ENCODE peak calls at places on chromosomes 5 and 9, in five cellular contexts. P is psoas muscle, U is brain microvascular endothelial cell, W is NT2/D1, V is PC-9. H is an unnamed sample.
A peak's percentile ranks its signal among the peaks of the same experiment; 100 is the strongest.

GRCh38 chr9:104374711-104375110 is 129.4 kb upstream of the OR13F1 start:
- DNase-seq in W (no peak), V (no peak), U (no peak), P (no peak), H (no peak)

GRCh38 chr5:105238561-105238960 is 1676.0 kb upstream of the NUDT12 start:
- DNase-seq in V (no peak), P (no peak), U (no peak), W (no peak), H (no peak)

GRCh38 chr9:5430912-5431311 is 6.8 kb downstream of the PLGRKT start:
- DNase-seq in W (no peak), V (no peak), U (no peak), P (no peak), H (no peak)

GRCh38 chr9:134550584-134550983 is 91.0 kb upstream of the COL5A1 start:
- DNase-seq in W (no peak), U (no peak), P (peak; percentile 30), V (no peak), H (no peak)

GRCh38 chr5:139738193-139738592 is 57.4 kb upstream of the PSD2 start:
- DNase-seq in P (no peak), V (no peak), W (no peak), U (no peak), H (no peak)

GRCh38 chr5:80987078-80987766 is 27.1 kb downstream of the RASGRF2 start:
- DNase-seq in P (no peak), W (no peak), V (no peak), U (no peak), H (no peak)

GRCh38 chr5:170302729-170303501 is 5.3 kb upstream of the LCP2 start:
- DNase-seq in P (peak; percentile 72), W (no peak), V (no peak), U (no peak), H (peak; percentile 80)

GRCh38 chr5:114361724-114362196 is at the start of gene KCNN2:
- DNase-seq in U (peak; percentile 12), P (peak; percentile 90), V (no peak), W (peak; percentile 73), H (peak; percentile 84)

GRCh38 chr9:84169240-84169639 is 171.3 kb downstream of the SLC28A3 start:
- DNase-seq in W (no peak), V (no peak), P (no peak), U (peak; percentile 61), H (no peak)

GRCh38 chr5:158978061-158978745 is 121.5 kb downstream of the EBF1 start:
- DNase-seq in U (peak; percentile 20), V (no peak), P (no peak), W (no peak), H (no peak)

GRCh38 chr9:133542002-133542401 is 7.5 kb downstream of the ADAMTSL2 start:
- DNase-seq in W (no peak), P (no peak), U (no peak), V (no peak), H (no peak)

GRCh38 chr5:108003178-108003577 is 332.4 kb upstream of the EFNA5 start:
- DNase-seq in V (no peak), U (peak; percentile 64), W (no peak), P (no peak), H (no peak)

GRCh38 chr9:114155967-114156294 is 594 bp downstream of the COL27A1 start:
- DNase-seq in W (no peak), U (no peak), P (no peak), V (no peak), H (no peak)

GRCh38 chr5:27325513-27325912 is 287.1 kb upstream of the CDH9 start:
- DNase-seq in U (no peak), P (no peak), V (no peak), W (no peak), H (no peak)

GRCh38 chr9:77841739-77842386 is 189.7 kb downstream of the GNAQ start:
- DNase-seq in P (no peak), V (no peak), W (no peak), U (no peak), H (no peak)

GRCh38 chr5:142866563-142867275 is 96.5 kb downstream of the ARHGAP26 start:
- DNase-seq in U (peak; percentile 86), P (no peak), V (peak; percentile 74), W (no peak), H (no peak)

GRCh38 chr5:57889558-57889957 is 406.9 kb upstream of the ACTBL2 start:
- DNase-seq in V (peak; percentile 69), U (peak; percentile 44), P (no peak), W (no peak), H (no peak)

GRCh38 chr5:31036407-31036806 is 157.1 kb upstream of the CDH6 start:
- DNase-seq in P (no peak), V (no peak), U (peak; percentile 30), W (no peak), H (no peak)

GRCh38 chr5:78405820-78406750 is 45.7 kb downstream of the SCAMP1 start:
- DNase-seq in V (no peak), U (peak; percentile 18), W (no peak), P (no peak), H (no peak)

GRCh38 chr5:168916852-168917251 is 337.7 kb upstream of the PANK3 start:
- DNase-seq in W (no peak), P (no peak), U (no peak), V (no peak), H (no peak)

GRCh38 chr5:169242175-169242848 is 58.6 kb downstream of the SLIT3 start:
- DNase-seq in W (no peak), U (no peak), V (no peak), P (no peak), H (no peak)

GRCh38 chr9:36400332-36401178 is 486 bp upstream of the RNF38 start:
- DNase-seq in U (peak; percentile 65), V (peak; percentile 70), W (peak; percentile 68), P (peak; percentile 94), H (peak; percentile 96)

GRCh38 chr9:129111762-129112151 is 542 bp downstream of the PTPA start:
- DNase-seq in W (no peak), V (no peak), P (peak; percentile 72), U (peak; percentile 41), H (peak; percentile 77)

GRCh38 chr5:149996186-149996890 is 4.1 kb downstream of the TIGD6 start:
- DNase-seq in P (no peak), U (no peak), W (no peak), V (no peak), H (no peak)

GRCh38 chr5:146620663-146621051 is 104.7 kb upstream of the GPR151 start:
- DNase-seq in V (no peak), W (peak; percentile 13), P (no peak), U (no peak), H (no peak)

GRCh38 chr5:53969331-53969730 is 341.0 kb downstream of the ARL15 start:
- DNase-seq in P (no peak), W (no peak), V (no peak), U (no peak), H (no peak)

GRCh38 chr5:40406426-40407211 is 273.1 kb upstream of the PTGER4 start:
- DNase-seq in W (no peak), P (no peak), U (no peak), V (peak; percentile 21), H (no peak)

GRCh38 chr9:211036-211435 is 3.6 kb upstream of the DOCK8 start:
- DNase-seq in V (no peak), P (no peak), U (no peak), W (no peak), H (no peak)

GRCh38 chr9:209143-209758 is 5.4 kb upstream of the DOCK8 start:
- DNase-seq in V (no peak), P (no peak), W (no peak), U (no peak), H (no peak)

GRCh38 chr9:214488-215448 is at the start of gene DOCK8:
- DNase-seq in P (peak; percentile 81), U (no peak), V (peak; percentile 52), W (peak; percentile 59), H (peak; percentile 94)

GRCh38 chr9:211557-211956 is 3.1 kb upstream of the DOCK8 start:
- DNase-seq in U (no peak), V (no peak), W (no peak), P (no peak), H (no peak)

GRCh38 chr9:212265-212664 is 2.4 kb upstream of the DOCK8 start:
- DNase-seq in W (no peak), V (no peak), P (no peak), U (no peak), H (no peak)
- H3K27me3 ChIP-seq in W (peaks cover 53% of the 10 kb centered on the region), V (no peaks in the 10 kb centered on the region), P (peaks cover 23% of the 10 kb centered on the region), U (peaks cover 6% of the 10 kb centered on the region), H (no peaks in the 10 kb centered on the region)

DNA sequence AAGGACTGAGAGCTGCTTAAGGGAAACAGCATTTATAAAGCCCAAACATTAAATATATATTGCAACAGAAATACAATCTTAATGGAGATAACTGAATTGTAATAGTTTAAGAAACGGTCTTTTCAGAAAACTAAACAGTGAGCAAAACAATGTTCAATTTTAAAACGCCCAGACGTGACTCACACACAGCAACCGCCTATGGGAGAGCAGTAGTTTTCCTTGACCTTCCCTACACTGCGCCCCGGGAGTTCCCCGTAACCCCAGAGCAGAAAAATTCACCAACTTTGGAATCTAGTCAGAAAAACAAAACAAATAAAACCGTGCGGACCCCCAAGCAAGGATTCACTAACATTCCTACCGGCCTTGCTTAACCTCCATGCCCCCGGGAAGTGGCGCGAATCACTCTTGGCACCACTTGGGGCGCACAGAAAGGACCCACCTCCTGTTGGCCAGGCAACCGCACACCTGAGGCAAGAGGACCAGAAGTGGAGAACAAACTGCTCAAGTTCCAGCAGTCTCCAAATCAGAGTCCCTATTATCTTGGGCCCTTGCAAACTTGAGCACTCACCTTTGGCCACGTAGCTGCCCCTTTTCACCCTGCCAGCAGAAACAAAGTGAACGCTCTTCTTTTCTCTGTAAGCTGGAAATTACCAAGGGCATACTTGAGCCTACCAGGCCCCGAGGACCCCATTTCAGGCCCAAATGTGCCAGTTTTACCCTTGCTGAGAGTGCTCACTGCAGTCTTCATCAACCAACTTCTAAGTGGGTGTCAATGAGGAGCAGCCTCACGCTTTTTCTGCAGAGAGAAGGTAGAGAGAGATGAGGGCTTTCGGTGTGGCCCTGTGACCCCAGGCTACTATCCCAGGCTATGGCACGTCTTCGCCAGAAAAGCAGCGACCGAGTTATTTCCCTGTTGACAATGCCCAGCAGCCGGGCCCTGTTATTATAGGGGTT is 189.7 kb downstream of the MEF2C start:
- DNase-seq in U (no peak), W (no peak), P (no peak), V (no peak), H (no peak)
- H3K27me3 ChIP-seq in U (peaks cover 82% of the 10 kb centered on the region), W (peaks cover 73% of the 10 kb centered on the region), P (peaks cover 100% of the 10 kb centered on the region), V (no peaks in the 10 kb centered on the region), H (peaks cover 100% of the 10 kb centered on the region)

GRCh38 chr9:126609191-126609590 is 4.5 kb upstream of the LMX1B start:
- DNase-seq in V (no peak), U (no peak), W (no peak), P (no peak), H (peak; percentile 49)
- H3K27me3 ChIP-seq in V (peaks cover 46% of the 10 kb centered on the region), U (peaks cover 56% of the 10 kb centered on the region), W (peaks cover 82% of the 10 kb centered on the region), P (peaks cover 52% of the 10 kb centered on the region), H (peaks cover 72% of the 10 kb centered on the region)

DNA sequence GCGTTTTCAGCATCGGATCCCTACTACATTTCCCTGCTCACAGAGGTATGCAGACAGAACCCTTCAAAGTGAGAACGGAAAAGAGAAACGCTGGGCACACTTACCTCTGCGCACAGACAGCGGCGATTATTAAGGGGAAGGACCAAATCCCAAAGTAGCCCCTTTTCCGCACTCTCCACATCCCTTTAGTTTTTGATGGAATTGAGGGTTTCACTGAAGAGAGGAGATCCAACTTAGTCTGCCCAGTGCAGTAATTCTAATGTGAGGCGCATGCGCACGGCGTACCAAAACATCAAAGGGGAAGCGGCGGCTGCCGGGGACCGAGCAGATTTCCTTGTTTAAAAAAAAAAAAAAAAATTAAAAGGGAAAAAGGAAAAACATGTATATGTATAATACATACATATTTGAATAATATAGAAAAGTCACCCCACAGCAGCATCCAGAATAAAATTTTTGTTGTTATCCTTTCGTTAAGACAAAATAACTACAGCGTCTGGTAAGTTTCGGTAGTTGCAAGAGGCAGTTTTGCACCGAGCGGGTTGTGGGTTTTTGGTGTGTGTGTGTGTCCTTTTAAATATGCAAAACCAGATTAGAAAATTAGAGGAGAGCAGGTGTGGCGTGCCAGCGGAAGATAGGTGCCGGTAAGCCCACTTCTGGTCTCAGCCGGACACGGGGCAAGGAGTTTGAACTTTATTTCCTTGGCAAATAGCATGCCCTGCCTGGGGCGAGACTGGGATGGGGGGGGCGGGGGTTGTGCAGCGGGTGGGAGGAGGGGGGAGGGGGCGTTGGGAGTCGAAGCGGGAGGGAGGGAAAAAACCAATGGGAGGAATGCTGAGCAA is at the start of gene GABRB2:
- DNase-seq in U (no peak), P (peak; percentile 59), V (no peak), W (no peak), H (peak; percentile 78)
- H3K27me3 ChIP-seq in U (peaks cover 21% of the 10 kb centered on the region), P (peaks cover 48% of the 10 kb centered on the region), V (no peaks in the 10 kb centered on the region), W (peaks cover 53% of the 10 kb centered on the region), H (peaks cover 46% of the 10 kb centered on the region)

H was measured in upper lobe of right lung.